ENCODE peak calls at places on chromosomes 7 and 10, in seven cellular contexts. Y is stimulated activated CD4-positive, alpha-beta T cell treated with anti-CD3 and anti-CD28 coated beads, Interleukin-2, amount 100 ng/mL, for 48 hours; A is kidney epithelial cell; S is pancreas; C is caudate nucleus; R is ovary; K is NCI-H82. V is an unnamed sample.

GRCh38 chr7:69603937-69604494 is 5.7 kb downstream of the AUTS2 start:
- DNase-seq in K (no peak), C (no peak), S (no peak), R (no peak), A (no peak), Y (no peak), V (no peak)

GRCh38 chr7:21923663-21924062 is 22.0 kb downstream of the CDCA7L start:
- DNase-seq in C (no peak), Y (no peak), S (no peak), R (no peak), A (no peak), K (peak), V (peak)

GRCh38 chr7:39413866-39414668 is 152.1 kb upstream of the YAE1 start:
- DNase-seq in R (peak), K (peak), Y (peak), C (no peak), A (no peak), S (peak), V (peak)

GRCh38 chr7:157389951-157390730 is 53.3 kb downstream of the DNAJB6 start:
- DNase-seq in Y (no peak), C (no peak), K (no peak), A (no peak), S (no peak), R (no peak), V (no peak)

GRCh38 chr10:117865945-117866344 is 180.8 kb downstream of the RAB11FIP2 start:
- DNase-seq in S (no peak), R (no peak), C (no peak), A (no peak), Y (no peak), K (peak), V (peak)

GRCh38 chr10:75283150-75284096 is 47.7 kb upstream of the COMTD1 start:
- DNase-seq in Y (no peak), A (no peak), K (peak), C (peak), S (no peak), R (peak), V (peak)

GRCh38 chr10:28566458-28566857 is 33.5 kb downstream of the WAC start:
- DNase-seq in K (no peak), A (no peak), S (no peak), Y (no peak), C (no peak), R (no peak), V (no peak)

GRCh38 chr7:4951903-4952636 is 6.9 kb downstream of the MMD2 start:
- DNase-seq in C (no peak), Y (no peak), A (no peak), R (no peak), S (no peak), K (no peak), V (no peak)

GRCh38 chr7:149773446-149774236 is at the start of gene ZNF467:
- DNase-seq in K (peak), C (peak), S (peak), R (peak), Y (no peak), A (no peak), V (peak)

GRCh38 chr7:55048221-55048859 is 29.5 kb downstream of the EGFR start:
- DNase-seq in S (no peak), A (no peak), K (no peak), C (no peak), R (no peak), Y (no peak), V (no peak)

GRCh38 chr10:126059101-126059826 is 162.9 kb downstream of the FANK1 start:
- DNase-seq in A (no peak), C (no peak), K (no peak), Y (no peak), R (no peak), S (no peak), V (no peak)

GRCh38 chr7:116786791-116787443 is 75.5 kb upstream of the CAPZA2 start:
- DNase-seq in C (no peak), A (no peak), K (peak), R (no peak), Y (no peak), S (no peak), V (peak)

GRCh38 chr10:91424016-91424415 is 13.9 kb downstream of the HECTD2 start:
- DNase-seq in K (no peak), A (no peak), S (no peak), C (no peak), Y (no peak), R (no peak), V (no peak)

GRCh38 chr10:8544500-8544899 is 490.0 kb downstream of the GATA3 start:
- DNase-seq in R (no peak), A (no peak), Y (no peak), S (no peak), C (no peak), K (no peak), V (no peak)

GRCh38 chr10:69650589-69651261 is 20.7 kb downstream of the FAM241B start:
- DNase-seq in R (no peak), A (no peak), Y (no peak), C (no peak), K (peak), S (no peak), V (no peak)

GRCh38 chr7:138008588-138009349 is 6.9 kb upstream of the CREB3L2 start:
- DNase-seq in K (peak), A (no peak), S (no peak), R (no peak), C (peak), Y (no peak), V (no peak)

GRCh38 chr10:1186693-1186990 is 130.5 kb downstream of the WDR37 start:
- DNase-seq in Y (no peak), R (no peak), K (no peak), C (no peak), S (peak), A (no peak), V (no peak)

GRCh38 chr10:3564599-3564998 is 220.4 kb downstream of the KLF6 start:
- DNase-seq in K (no peak), A (no peak), S (no peak), Y (no peak), C (no peak), R (no peak), V (no peak)

V was measured in WERI-Rb-1.